ENCODE peak calls at places on chromosomes 13 and 19, in six cellular contexts. Y is endothelial cell of umbilical vein, G is K562, E is HepG2, O is NB4, C is GM12878. T is an unnamed sample.

GRCh38 chr13:27672025-27672424 is 50.3 kb downstream of the POLR1D start:
- DNase-seq in Y (no peak), G (no peak), E (no peak), O (no peak), C (no peak), T (no peak)

GRCh38 chr13:89255844-89256406 is 1584.8 kb downstream of the SLITRK5 start:
- DNase-seq in Y (no peak), G (no peak), E (no peak), O (no peak), C (no peak), T (no peak)

GRCh38 chr19:52590728-52591127 is 20.6 kb downstream of the ZNF701 start:
- DNase-seq in Y (no peak), G (no peak), E (no peak), O (peak; percentile 40), C (no peak), T (no peak)

GRCh38 chr13:57787058-57787791 is 155.7 kb downstream of the PCDH17 start:
- DNase-seq in Y (no peak), G (no peak), E (no peak), O (peak; percentile 14), C (no peak), T (no peak)

GRCh38 chr13:90270231-90270630 is 1077.3 kb upstream of the MIR17HG start:
- DNase-seq in Y (no peak), G (no peak), E (no peak), O (no peak), C (no peak), T (no peak)

GRCh38 chr13:99357149-99357596 is 50.0 kb upstream of the GPR183 start:
- DNase-seq in Y (peak; percentile 96), G (peak; percentile 76), E (no peak), O (no peak), C (peak; percentile 61), T (no peak)

GRCh38 chr19:4456566-4456842 is 1.1 kb downstream of the UBXN6 start:
- DNase-seq in Y (peak; percentile 63), G (peak; percentile 54), E (no peak), O (no peak), C (no peak), T (no peak)

GRCh38 chr13:99528547-99528946 is 27.3 kb downstream of the TM9SF2 start:
- DNase-seq in Y (peak; percentile 24), G (no peak), E (peak; percentile 17), O (peak; percentile 28), C (no peak), T (peak; percentile 19)

GRCh38 chr19:574658-575526 is 2.5 kb downstream of the BSG start:
- DNase-seq in Y (peak; percentile 26), G (peak; percentile 96), E (peak; percentile 35), O (peak; percentile 54), C (peak; percentile 28), T (no peak)

GRCh38 chr13:79485014-79485441 is 4.1 kb downstream of the NDFIP2 start:
- DNase-seq in Y (no peak), G (no peak), E (peak; percentile 70), O (peak; percentile 54), C (no peak), T (peak; percentile 17)

GRCh38 chr19:47330466-47330869 is 1.5 kb upstream of the C5AR2 start:
- DNase-seq in Y (peak; percentile 70), G (no peak), E (no peak), O (peak; percentile 85), C (no peak), T (no peak)

GRCh38 chr19:31533114-31533513 is 183.9 kb upstream of the TSHZ3 start:
- DNase-seq in Y (no peak), G (no peak), E (no peak), O (peak; percentile 18), C (no peak), T (no peak)

GRCh38 chr19:46714523-46715106 is 2.3 kb downstream of the PRKD2 start:
- DNase-seq in Y (peak; percentile 44), G (no peak), E (no peak), O (no peak), C (no peak), T (no peak)

DNA sequence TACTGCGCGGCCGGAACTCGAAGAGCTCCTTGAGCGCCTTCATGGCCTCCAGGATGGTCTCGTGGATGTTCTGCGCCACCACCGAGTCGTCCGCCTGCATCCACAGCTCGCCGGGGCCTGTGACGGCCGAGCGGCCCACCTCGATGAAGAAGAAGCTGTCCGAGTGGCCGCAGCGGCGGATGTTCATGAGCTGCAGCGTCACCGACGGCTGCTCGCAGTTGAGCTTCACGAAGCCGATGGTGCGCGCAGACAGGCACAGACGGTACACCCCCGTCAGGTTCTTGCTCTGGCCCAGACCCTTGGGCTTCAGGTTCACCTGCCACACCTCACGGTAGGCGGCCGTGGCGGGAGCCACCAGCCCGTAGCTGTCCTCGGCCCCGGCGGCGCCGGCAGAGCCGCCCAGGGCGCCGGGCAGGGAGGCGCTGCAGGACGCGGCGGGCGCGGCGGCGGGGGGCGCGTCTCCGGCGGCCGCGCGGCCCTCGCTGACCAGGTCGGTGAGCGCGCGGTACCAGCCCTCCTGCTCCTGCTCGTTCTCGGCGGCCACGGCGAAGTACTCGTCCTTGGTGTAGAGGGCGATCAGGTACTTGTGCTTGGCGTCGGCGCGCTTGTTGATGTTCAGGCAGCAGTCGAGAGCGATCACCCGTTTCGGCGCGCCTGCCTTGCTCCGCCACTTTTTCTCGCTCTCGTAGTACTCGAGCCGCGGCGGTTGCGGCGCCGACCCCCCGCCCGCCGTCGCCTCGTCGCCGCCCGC is 1.1 kb downstream of the IRS2 start:
- DNase-seq in Y (peak; percentile 44), G (no peak), E (no peak), O (peak; percentile 79), C (no peak), T (no peak)
- TF ChIP-seq MYC in Y (no peak), G (no peak), E (no peak), O (no peak), C (no peak), T (no peak)

GRCh38 chr19:28333909-28334308 is 879.0 kb downstream of the UQCRFS1 start:
- DNase-seq in Y (no peak), G (no peak), E (no peak), O (no peak), C (no peak), T (no peak)

GRCh38 chr19:28331596-28331995 is 881.4 kb downstream of the UQCRFS1 start:
- DNase-seq in Y (no peak), G (no peak), E (no peak), O (no peak), C (no peak), T (no peak)

GRCh38 chr19:28332886-28333285 is 880.1 kb downstream of the UQCRFS1 start:
- DNase-seq in Y (no peak), G (no peak), E (no peak), O (no peak), C (no peak), T (no peak)

GRCh38 chr19:28332351-28332750 is 880.6 kb downstream of the UQCRFS1 start:
- DNase-seq in Y (no peak), G (no peak), E (no peak), O (no peak), C (no peak), T (no peak)

DNA sequence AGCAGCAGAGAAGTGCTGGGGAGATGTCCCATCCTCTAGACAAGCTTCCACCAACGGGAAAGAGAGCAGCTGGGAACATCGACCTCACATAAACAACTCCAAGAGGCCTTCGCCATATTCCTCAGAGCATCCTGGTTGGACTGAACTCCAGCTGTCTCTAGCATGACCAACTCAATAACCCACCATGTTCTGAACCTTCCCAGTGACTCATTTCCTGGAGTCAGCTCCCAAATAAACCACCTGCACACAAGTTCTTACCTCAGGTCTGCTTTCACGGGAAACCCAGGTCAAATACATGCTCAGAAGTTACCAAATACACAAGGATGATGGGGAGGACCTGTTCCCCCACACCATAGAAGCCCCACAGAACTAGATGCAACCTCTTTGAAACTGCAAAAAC is 878.5 kb downstream of the UQCRFS1 start:
- DNase-seq in Y (no peak), G (no peak), E (no peak), O (no peak), C (no peak), T (no peak)
- TF ChIP-seq MYC in Y (no peak), G (no peak), E (no peak), O (no peak), C (no peak), T (no peak)

GRCh38 chr19:15218501-15218900 is 13.7 kb downstream of the EPHX3 start:
- DNase-seq in Y (no peak), G (peak; percentile 55), E (no peak), O (no peak), C (no peak), T (no peak)

GRCh38 chr19:15216363-15216762 is 15.6 kb upstream of the NOTCH3 start:
- DNase-seq in Y (no peak), G (no peak), E (peak; percentile 59), O (no peak), C (no peak), T (no peak)

GRCh38 chr19:15210323-15210774 is 9.6 kb upstream of the NOTCH3 start:
- DNase-seq in Y (no peak), G (no peak), E (peak; percentile 25), O (peak; percentile 96), C (no peak), T (peak; percentile 72)

GRCh38 chr19:15212682-15213081 is 11.9 kb upstream of the NOTCH3 start:
- DNase-seq in Y (no peak), G (no peak), E (no peak), O (no peak), C (no peak), T (no peak)

GRCh38 chr19:15213715-15214381 is 13.1 kb upstream of the NOTCH3 start:
- DNase-seq in Y (no peak), G (no peak), E (no peak), O (no peak), C (no peak), T (no peak)
- TF ChIP-seq MYC in Y (no peak), G (no peak), E (no peak), O (no peak), C (no peak), T (no peak)

GRCh38 chr19:18746393-18747167 is 44.5 kb downstream of the COMP start:
- DNase-seq in Y (no peak), G (no peak), E (no peak), O (no peak), C (no peak), T (no peak)
- TF ChIP-seq MYC in Y (no peak), G (no peak), E (no peak), O (no peak), C (no peak), T (no peak)

T was measured in A549.